ENCODE peak calls at places on chromosomes 7 and 10, in nine cellular contexts. T is left ventricle myocardium superior, U is T-helper 9 cell, N is EH, L is thyroid gland, Y is neural crest cell, B is HuH-7.5, K is tibial artery, E is OCI-M1. M is an unnamed sample.
A peak's percentile ranks its signal among the peaks of the same experiment; 100 is the strongest.

GRCh38 chr7:133191787-133192186 is 61.1 kb upstream of the EXOC4 start:
- DNase-seq in L (no peak), K (no peak), N (no peak), B (no peak), T (no peak), Y (no peak), E (no peak), U (no peak), M (no peak)

GRCh38 chr7:122597277-122597676 is 101.6 kb downstream of the RNF133 start:
- DNase-seq in L (no peak), T (no peak), B (no peak), E (no peak), Y (no peak), N (no peak), K (no peak), U (no peak), M (no peak)

GRCh38 chr10:1824928-1825327 is 87.6 kb upstream of the ADARB2 start:
- DNase-seq in B (no peak), N (no peak), Y (no peak), U (no peak), K (no peak), E (peak; percentile 11), L (no peak), T (no peak), M (no peak)

GRCh38 chr7:214410-215212 is 22.2 kb downstream of the FAM20C start:
- DNase-seq in B (no peak), T (no peak), L (no peak), E (no peak), K (no peak), N (peak; percentile 65), U (no peak), Y (no peak), M (peak; percentile 78)

GRCh38 chr7:138164804-138165203 is 88.5 kb downstream of the AKR1D1 start:
- DNase-seq in U (no peak), K (no peak), T (no peak), Y (no peak), L (no peak), E (peak; percentile 16), B (no peak), N (no peak), M (no peak)

GRCh38 chr10:86330778-86331763 is 35.5 kb downstream of the GRID1 start:
- DNase-seq in K (peak; percentile 61), E (no peak), T (peak; percentile 9), Y (no peak), U (no peak), B (no peak), L (no peak), N (no peak), M (no peak)

GRCh38 chr10:108597657-108598319 is 1325.5 kb downstream of the XPNPEP1 start:
- DNase-seq in U (no peak), T (no peak), K (no peak), E (no peak), B (no peak), N (peak; percentile 45), L (no peak), Y (no peak), M (no peak)

GRCh38 chr7:118005021-118005420 is 131.8 kb upstream of the CTTNBP2 start:
- DNase-seq in K (no peak), E (no peak), N (no peak), Y (no peak), L (no peak), T (no peak), B (no peak), U (no peak), M (no peak)

GRCh38 chr10:122164028-122164601 is 107.0 kb upstream of the BTBD16 start:
- DNase-seq in T (no peak), E (no peak), Y (peak; percentile 43), B (no peak), K (no peak), U (no peak), N (no peak), L (peak; percentile 95), M (no peak)

GRCh38 chr10:63331586-63331985 is 134.2 kb downstream of the JMJD1C start:
- DNase-seq in U (no peak), B (no peak), T (no peak), Y (no peak), N (peak; percentile 50), K (no peak), L (no peak), E (no peak), M (no peak)

GRCh38 chr10:85319150-85319549 is 990.8 kb downstream of the CCSER2 start:
- DNase-seq in K (no peak), N (no peak), U (no peak), B (no peak), T (no peak), E (no peak), L (no peak), Y (no peak), M (no peak)

GRCh38 chr10:42859256-42859655 is 76.7 kb downstream of the BMS1 start:
- DNase-seq in T (no peak), Y (no peak), K (no peak), B (no peak), E (no peak), N (no peak), L (no peak), U (no peak), M (no peak)

GRCh38 chr10:42973870-42974692 is 102.8 kb upstream of the RET start:
- DNase-seq in Y (no peak), T (no peak), L (no peak), U (no peak), E (no peak), B (no peak), K (peak; percentile 45), N (no peak), M (no peak)

GRCh38 chr7:41964354-41964753 is 261.5 kb upstream of the INHBA start:
- DNase-seq in T (no peak), Y (no peak), E (no peak), B (no peak), K (no peak), L (no peak), U (no peak), N (no peak), M (no peak)

GRCh38 chr10:95559466-95559865 is 1.7 kb downstream of the SORBS1 start:
- DNase-seq in L (no peak), T (peak; percentile 39), K (peak; percentile 81), N (no peak), E (peak; percentile 24), U (no peak), Y (no peak), B (no peak), M (no peak)

GRCh38 chr10:119511828-119512515 is 30.5 kb downstream of the RGS10 start:
- DNase-seq in U (no peak), T (no peak), Y (no peak), K (no peak), L (peak; percentile 44), N (no peak), E (no peak), B (no peak), M (peak; percentile 30)

GRCh38 chr10:29588640-29589421 is 45.9 kb downstream of the SVIL start:
- DNase-seq in K (no peak), U (no peak), T (no peak), L (peak; percentile 31), Y (no peak), B (no peak), N (peak; percentile 74), E (no peak), M (no peak)

M was measured in aorta.